ENCODE peak calls at places on chromosomes 2 and 18, in four cellular contexts. Q is activated T-cell treated with anti-CD3 and anti-CD28 coated beads, Interleukin-2, amount 50 U/mL, for 72 hours; O is activated B cell treated with CpG ODN at 0.5 μM for 24 hours; D is T-helper 17 cell. C is an unnamed sample.

GRCh38 chr2:241340621-241341163 is 15.4 kb upstream of the FARP2 start:
- ATAC-seq in Q (no peak), O (no peak), D (peak; percentile 57), C (no peak)

GRCh38 chr2:235445116-235445515 is 48.7 kb upstream of the AGAP1 start:
- ATAC-seq in Q (no peak), O (no peak), D (no peak), C (no peak)

GRCh38 chr2:75557474-75558131 is 3.1 kb downstream of the EVA1A start:
- ATAC-seq in Q (no peak), O (no peak), D (no peak), C (no peak)

GRCh38 chr2:108309903-108310302 is 21.2 kb downstream of the SULT1C2 start:
- ATAC-seq in Q (no peak), O (no peak), D (no peak), C (no peak)

GRCh38 chr2:70083344-70084156 is 3.7 kb upstream of the PCBP1 start:
- ATAC-seq in Q (peak; percentile 55), O (peak; percentile 56), D (no peak), C (peak; percentile 72)

GRCh38 chr2:116877944-116878343 is 936.5 kb upstream of the DDX18 start:
- ATAC-seq in Q (no peak), O (no peak), D (no peak), C (no peak)

GRCh38 chr18:24300703-24301102 is 96.9 kb downstream of the OSBPL1A start:
- ATAC-seq in Q (no peak), O (no peak), D (no peak), C (no peak)

GRCh38 chr2:231250698-231251097 is 52.3 kb downstream of the ARMC9 start:
- ATAC-seq in Q (no peak), O (no peak), D (no peak), C (peak; percentile 24)

GRCh38 chr2:205785507-205786222 is 103.4 kb downstream of the NRP2 start:
- ATAC-seq in Q (no peak), O (no peak), D (no peak), C (no peak)

GRCh38 chr2:60966465-60967405 is 50.8 kb upstream of the PEX13 start:
- ATAC-seq in Q (no peak), O (peak; percentile 41), D (peak; percentile 55), C (peak; percentile 55)

GRCh38 chr2:160510617-160511016 is 17.0 kb upstream of the RBMS1 start:
- ATAC-seq in Q (no peak), O (no peak), D (no peak), C (no peak)

GRCh38 chr2:58532641-58533040 is 291.5 kb upstream of the FANCL start:
- ATAC-seq in Q (no peak), O (no peak), D (no peak), C (no peak)

GRCh38 chr18:24397131-24397693 is 412 bp downstream of the OSBPL1A start:
- ATAC-seq in Q (peak; percentile 61), O (peak; percentile 29), D (peak; percentile 41), C (peak; percentile 31)

GRCh38 chr2:99715956-99716355 is 226.1 kb upstream of the REV1 start:
- ATAC-seq in Q (no peak), O (no peak), D (no peak), C (no peak)

GRCh38 chr2:19785867-19786266 is 115.9 kb downstream of the TTC32 start:
- ATAC-seq in Q (no peak), O (no peak), D (no peak), C (no peak)

GRCh38 chr2:85706604-85707296 is 12.6 kb downstream of the GNLY start:
- ATAC-seq in Q (peak; percentile 4), O (no peak), D (no peak), C (no peak)

GRCh38 chr2:207854484-207855386 is 85.0 kb upstream of the FZD5 start:
- ATAC-seq in Q (no peak), O (no peak), D (no peak), C (no peak)

GRCh38 chr2:134668821-134669220 is 50.0 kb downstream of the TMEM163 start:
- ATAC-seq in Q (peak; percentile 94), O (no peak), D (peak; percentile 83), C (peak; percentile 87)

GRCh38 chr2:43427032-43427424 is 168.8 kb downstream of the THADA start:
- ATAC-seq in Q (no peak), O (no peak), D (no peak), C (no peak)

GRCh38 chr18:79429785-79430281 is 34.1 kb downstream of the NFATC1 start:
- ATAC-seq in Q (no peak), O (no peak), D (no peak), C (no peak)

GRCh38 chr2:234797566-234798250 is 154.1 kb upstream of the SH3BP4 start:
- ATAC-seq in Q (no peak), O (no peak), D (no peak), C (no peak)

GRCh38 chr2:159230145-159230877 is 56.2 kb downstream of the WDSUB1 start:
- ATAC-seq in Q (no peak), O (no peak), D (no peak), C (no peak)

GRCh38 chr2:31219131-31219969 is 2.0 kb upstream of the CAPN14 start:
- ATAC-seq in Q (peak; percentile 44), O (peak; percentile 81), D (peak; percentile 77), C (peak; percentile 94)

C was measured in stimulated activated memory B cell treated with anti-CD40 and anti-IgM and Interleukin-4, amounts not matched to agents 10 μg/mL and 1 μg/mL and 100 μg/mL, for 72 hours.